ENCODE peak calls at places on chromosome X, in six cellular contexts. Y is T-helper 17 cell, W is M059J, O is iris pigment epithelial cell, K is body of pancreas, V is BJ. A is an unnamed sample.
A peak's percentile ranks its signal among the peaks of the same experiment; 100 is the strongest.

GRCh38 chrX:21875013-21875412 is 19.2 kb downstream of the YY2 start:
- DNase-seq in Y (no peak), W (no peak), O (no peak), K (no peak), V (no peak), A (no peak)

GRCh38 chrX:66680451-66680850 is 41.6 kb upstream of the EDA2R start:
- DNase-seq in Y (no peak), W (no peak), O (peak; percentile 51), K (no peak), V (no peak), A (no peak)

GRCh38 chrX:51421972-51422371 is 74.4 kb downstream of the NUDT11 start:
- DNase-seq in Y (no peak), W (no peak), O (no peak), K (no peak), V (no peak), A (no peak)

GRCh38 chrX:51420610-51421009 is 75.8 kb downstream of the NUDT11 start:
- DNase-seq in Y (no peak), W (peak; percentile 21), O (peak; percentile 52), K (peak; percentile 13), V (no peak), A (no peak)

GRCh38 chrX:46758163-46758955 is 559 bp downstream of the SLC9A7 start:
- DNase-seq in Y (no peak), W (peak; percentile 45), O (peak; percentile 34), K (peak; percentile 4), V (no peak), A (no peak)

GRCh38 chrX:100743009-100743615 is 11.2 kb upstream of the SYTL4 start:
- DNase-seq in Y (no peak), W (peak; percentile 26), O (no peak), K (no peak), V (no peak), A (no peak)

GRCh38 chrX:2672084-2672483 is 19.0 kb upstream of the CD99 start:
- DNase-seq in Y (no peak), W (no peak), O (no peak), K (no peak), V (no peak), A (no peak)

GRCh38 chrX:22629105-22629725 is 356.5 kb downstream of the CBLL2 start:
- DNase-seq in Y (no peak), W (peak; percentile 2), O (peak; percentile 62), K (no peak), V (no peak), A (peak; percentile 53)

GRCh38 chrX:125532411-125533089 is 212.9 kb downstream of the TEX13C start:
- DNase-seq in Y (no peak), W (no peak), O (no peak), K (no peak), V (no peak), A (no peak)

GRCh38 chrX:110755061-110755460 is 40.6 kb downstream of the CHRDL1 start:
- DNase-seq in Y (no peak), W (peak; percentile 91), O (peak; percentile 35), K (no peak), V (no peak), A (no peak)

GRCh38 chrX:139820358-139820984 is 112.4 kb downstream of the ATP11C start:
- DNase-seq in Y (no peak), W (no peak), O (no peak), K (no peak), V (no peak), A (no peak)

GRCh38 chrX:49001521-49002090 is 458 bp downstream of the GRIPAP1 start:
- DNase-seq in Y (peak; percentile 57), W (peak; percentile 45), O (peak; percentile 37), K (peak; percentile 8), V (no peak), A (peak; percentile 32)

GRCh38 chrX:11446951-11447350 is 153.7 kb downstream of the AMELX start:
- DNase-seq in Y (no peak), W (no peak), O (no peak), K (no peak), V (no peak), A (no peak)

GRCh38 chrX:2147928-2148327 is 352.8 kb downstream of the DHRSX start:
- DNase-seq in Y (no peak), W (peak; percentile 78), O (no peak), K (no peak), V (no peak), A (no peak)

GRCh38 chrX:155094468-155095061 is 23.3 kb downstream of the BRCC3 start:
- DNase-seq in Y (no peak), W (peak; percentile 36), O (peak; percentile 15), K (peak; percentile 25), V (no peak), A (no peak)

GRCh38 chrX:106203315-106203714 is 35.2 kb downstream of the PWWP3B start:
- DNase-seq in Y (no peak), W (no peak), O (no peak), K (no peak), V (no peak), A (no peak)

GRCh38 chrX:138930546-138930945 is 219.0 kb upstream of the FGF13 start:
- DNase-seq in Y (no peak), W (no peak), O (no peak), K (no peak), V (no peak), A (no peak)

GRCh38 chrX:68672581-68673318 is 25.3 kb downstream of the STARD8 start:
- DNase-seq in Y (no peak), W (no peak), O (no peak), K (no peak), V (no peak), A (no peak)

GRCh38 chrX:110733166-110733565 is 62.5 kb downstream of the CHRDL1 start:
- DNase-seq in Y (no peak), W (peak; percentile 92), O (peak; percentile 9), K (peak; percentile 1), V (no peak), A (no peak)

GRCh38 chrX:5236096-5236495 is 992.6 kb downstream of the NLGN4X start:
- DNase-seq in Y (no peak), W (peak; percentile 0), O (no peak), K (no peak), V (no peak), A (no peak)

GRCh38 chrX:50168305-50168704 is 32.5 kb downstream of the AKAP4 start:
- DNase-seq in Y (no peak), W (peak; percentile 10), O (peak; percentile 18), K (no peak), V (no peak), A (no peak)

GRCh38 chrX:107706309-107706708 is 69.3 kb downstream of the TSC22D3 start:
- DNase-seq in Y (no peak), W (no peak), O (no peak), K (no peak), V (no peak), A (no peak)

GRCh38 chrX:150842198-150842553 is 56.3 kb downstream of the CD99L2 start:
- DNase-seq in Y (no peak), W (no peak), O (no peak), K (no peak), V (no peak), A (no peak)

GRCh38 chrX:106170318-106170717 is 2.2 kb downstream of the PWWP3B start:
- DNase-seq in Y (no peak), W (no peak), O (peak; percentile 33), K (peak; percentile 34), V (no peak), A (no peak)

GRCh38 chrX:7132335-7133035 is 15.0 kb upstream of the STS start:
- DNase-seq in Y (no peak), W (peak; percentile 76), O (peak; percentile 87), K (peak; percentile 86), V (peak; percentile 52), A (no peak)

GRCh38 chrX:17590892-17591740 is 146.2 kb upstream of the SCML1 start:
- DNase-seq in Y (no peak), W (peak; percentile 82), O (peak; percentile 71), K (peak; percentile 54), V (no peak), A (no peak)

GRCh38 chrX:131577999-131578734 is 34.3 kb downstream of the OR13H1 start:
- DNase-seq in Y (no peak), W (no peak), O (no peak), K (no peak), V (no peak), A (no peak)

GRCh38 chrX:13266641-13267420 is 53.0 kb downstream of the ATXN3L start:
- DNase-seq in Y (no peak), W (peak; percentile 94), O (peak; percentile 52), K (no peak), V (no peak), A (no peak)

GRCh38 chrX:149060921-149061320 is 444.2 kb downstream of the IDS start:
- DNase-seq in Y (no peak), W (peak; percentile 10), O (peak; percentile 27), K (no peak), V (no peak), A (no peak)

GRCh38 chrX:31384471-31384870 is 312.6 kb upstream of the FTHL17 start:
- DNase-seq in Y (no peak), W (no peak), O (no peak), K (no peak), V (no peak), A (no peak)

GRCh38 chrX:11722304-11722703 is 35.7 kb upstream of the MSL3 start:
- DNase-seq in Y (no peak), W (no peak), O (no peak), K (no peak), V (no peak), A (no peak)

GRCh38 chrX:12115377-12115776 is 22.9 kb upstream of the FRMPD4 start:
- DNase-seq in Y (no peak), W (peak; percentile 14), O (no peak), K (no peak), V (no peak), A (no peak)

GRCh38 chrX:148600581-148600980 is 100.2 kb downstream of the AFF2 start:
- DNase-seq in Y (no peak), W (no peak), O (no peak), K (no peak), V (no peak), A (no peak)

GRCh38 chrX:13899607-13900006 is 82.7 kb upstream of the GPM6B start:
- DNase-seq in Y (no peak), W (peak; percentile 61), O (peak; percentile 91), K (peak; percentile 79), V (peak; percentile 9), A (no peak)

GRCh38 chrX:44338361-44338760 is 5.1 kb downstream of the EFHC2 start:
- DNase-seq in Y (no peak), W (no peak), O (no peak), K (no peak), V (no peak), A (no peak)

GRCh38 chrX:138128025-138128671 is 562.2 kb downstream of the ZIC3 start:
- DNase-seq in Y (no peak), W (peak; percentile 29), O (peak; percentile 28), K (peak; percentile 3), V (no peak), A (no peak)

GRCh38 chrX:155864655-155865054 is 16.5 kb upstream of the VAMP7 start:
- DNase-seq in Y (no peak), W (peak; percentile 35), O (peak; percentile 13), K (no peak), V (no peak), A (no peak)

GRCh38 chrX:150869450-150869849 is 29.0 kb downstream of the CD99L2 start:
- DNase-seq in Y (no peak), W (no peak), O (peak; percentile 7), K (no peak), V (no peak), A (no peak)

GRCh38 chrX:30151964-30152363 is 63.4 kb upstream of the MAGEB2 start:
- DNase-seq in Y (no peak), W (no peak), O (no peak), K (no peak), V (no peak), A (no peak)

GRCh38 chrX:47166126-47166525 is 21.1 kb downstream of the RBM10 start:
- DNase-seq in Y (no peak), W (no peak), O (peak; percentile 72), K (no peak), V (no peak), A (no peak)